ENCODE peak calls at places on chromosomes 3 and 15, in six cellular contexts. D, Q, Z, S, O and J are unnamed samples.

GRCh38 chr15:88748651-88749050 is 54.6 kb upstream of the ACAN start:
- DNase-seq in D (no peak), Q (no peak), Z (no peak), S (no peak), O (no peak), J (no peak)

GRCh38 chr15:32053717-32054116 is 23.4 kb downstream of the CHRNA7 start:
- DNase-seq in D (no peak), Q (no peak), Z (no peak), S (no peak), O (no peak), J (no peak)

GRCh38 chr3:141181191-141181590 is 50.4 kb upstream of the PXYLP1 start:
- DNase-seq in D (no peak), Q (no peak), Z (no peak), S (no peak), O (no peak), J (no peak)

GRCh38 chr3:142354076-142354475 is 93.8 kb downstream of the XRN1 start:
- DNase-seq in D (no peak), Q (no peak), Z (no peak), S (no peak), O (no peak), J (no peak)

GRCh38 chr3:159187232-159187631 is 385.4 kb downstream of the MFSD1 start:
- DNase-seq in D (no peak), Q (no peak), Z (peak), S (no peak), O (no peak), J (no peak)

GRCh38 chr3:167861649-167862048 is 126.1 kb downstream of the SERPINI1 start:
- DNase-seq in D (no peak), Q (no peak), Z (no peak), S (no peak), O (no peak), J (no peak)

GRCh38 chr3:132034486-132035464 is at the start of gene CPNE4:
- DNase-seq in D (peak), Q (peak), Z (peak), S (peak), O (peak), J (peak)

GRCh38 chr3:185983495-185984141 is 45.8 kb upstream of the TRA2B start:
- DNase-seq in D (peak), Q (peak), Z (peak), S (peak), O (peak), J (no peak)

GRCh38 chr15:89628791-89629715 is 26.2 kb downstream of the KIF7 start:
- DNase-seq in D (no peak), Q (no peak), Z (no peak), S (no peak), O (no peak), J (no peak)

GRCh38 chr15:62782100-62782791 is 260.3 kb upstream of the TPM1 start:
- DNase-seq in D (peak), Q (peak), Z (no peak), S (peak), O (peak), J (peak)

GRCh38 chr3:23183731-23184130 is 19.4 kb upstream of the UBE2E2 start:
- DNase-seq in D (peak), Q (no peak), Z (no peak), S (peak), O (peak), J (no peak)

GRCh38 chr3:193344471-193344870 is 34.1 kb downstream of the ATP13A5 start:
- DNase-seq in D (no peak), Q (no peak), Z (no peak), S (no peak), O (no peak), J (no peak)

GRCh38 chr15:72998226-72998625 is 54.0 kb upstream of the NEO1 start:
- DNase-seq in D (no peak), Q (no peak), Z (no peak), S (no peak), O (no peak), J (no peak)

GRCh38 chr3:187125319-187126031 is 13.8 kb downstream of the RPL39L start:
- DNase-seq in D (no peak), Q (no peak), Z (peak), S (no peak), O (no peak), J (no peak)

GRCh38 chr15:39591896-39592315 is 11.0 kb downstream of the THBS1 start:
- DNase-seq in D (no peak), Q (no peak), Z (no peak), S (no peak), O (no peak), J (peak)

GRCh38 chr3:74546426-74546825 is 68.0 kb downstream of the CNTN3 start:
- DNase-seq in D (no peak), Q (no peak), Z (no peak), S (no peak), O (no peak), J (no peak)

GRCh38 chr3:80771085-80771484 is 990.4 kb downstream of the GBE1 start:
- DNase-seq in D (no peak), Q (no peak), Z (no peak), S (no peak), O (no peak), J (no peak)

GRCh38 chr3:46642971-46643370 is 30.6 kb downstream of the FAM240A start:
- DNase-seq in D (no peak), Q (no peak), Z (no peak), S (no peak), O (no peak), J (no peak)

GRCh38 chr3:16370872-16371740 is 106.1 kb downstream of the OXNAD1 start:
- DNase-seq in D (peak), Q (peak), Z (peak), S (no peak), O (no peak), J (no peak)

GRCh38 chr3:127701281-127701792 is 28.6 kb downstream of the ABTB1 start:
- DNase-seq in D (no peak), Q (no peak), Z (no peak), S (no peak), O (no peak), J (no peak)

GRCh38 chr3:30319713-30320112 is 286.7 kb upstream of the TGFBR2 start:
- DNase-seq in D (peak), Q (no peak), Z (no peak), S (peak), O (no peak), J (no peak)

GRCh38 chr3:30600572-30600971 is 5.8 kb upstream of the TGFBR2 start:
- DNase-seq in D (peak), Q (no peak), Z (no peak), S (no peak), O (no peak), J (no peak)

GRCh38 chr3:128698211-128699011 is 27.6 kb upstream of the RAB7A start:
- DNase-seq in D (peak), Q (peak), Z (no peak), S (no peak), O (peak), J (no peak)

GRCh38 chr3:100482181-100482580 is 10.2 kb upstream of the TMEM45A start:
- DNase-seq in D (no peak), Q (no peak), Z (no peak), S (no peak), O (no peak), J (no peak)

GRCh38 chr3:62189376-62189698 is 184.0 kb downstream of the FEZF2 start:
- DNase-seq in D (no peak), Q (no peak), Z (no peak), S (no peak), O (no peak), J (no peak)

GRCh38 chr3:121781611-121782010 is 32.1 kb upstream of the GOLGB1 start:
- DNase-seq in D (no peak), Q (no peak), Z (no peak), S (no peak), O (no peak), J (no peak)

GRCh38 chr3:17466028-17466427 is 276.4 kb downstream of the TBC1D5 start:
- DNase-seq in D (no peak), Q (no peak), Z (no peak), S (no peak), O (no peak), J (no peak)

GRCh38 chr15:80194914-80195313 is 42.1 kb downstream of the FAH start:
- DNase-seq in D (no peak), Q (no peak), Z (no peak), S (no peak), O (no peak), J (no peak)

DNA sequence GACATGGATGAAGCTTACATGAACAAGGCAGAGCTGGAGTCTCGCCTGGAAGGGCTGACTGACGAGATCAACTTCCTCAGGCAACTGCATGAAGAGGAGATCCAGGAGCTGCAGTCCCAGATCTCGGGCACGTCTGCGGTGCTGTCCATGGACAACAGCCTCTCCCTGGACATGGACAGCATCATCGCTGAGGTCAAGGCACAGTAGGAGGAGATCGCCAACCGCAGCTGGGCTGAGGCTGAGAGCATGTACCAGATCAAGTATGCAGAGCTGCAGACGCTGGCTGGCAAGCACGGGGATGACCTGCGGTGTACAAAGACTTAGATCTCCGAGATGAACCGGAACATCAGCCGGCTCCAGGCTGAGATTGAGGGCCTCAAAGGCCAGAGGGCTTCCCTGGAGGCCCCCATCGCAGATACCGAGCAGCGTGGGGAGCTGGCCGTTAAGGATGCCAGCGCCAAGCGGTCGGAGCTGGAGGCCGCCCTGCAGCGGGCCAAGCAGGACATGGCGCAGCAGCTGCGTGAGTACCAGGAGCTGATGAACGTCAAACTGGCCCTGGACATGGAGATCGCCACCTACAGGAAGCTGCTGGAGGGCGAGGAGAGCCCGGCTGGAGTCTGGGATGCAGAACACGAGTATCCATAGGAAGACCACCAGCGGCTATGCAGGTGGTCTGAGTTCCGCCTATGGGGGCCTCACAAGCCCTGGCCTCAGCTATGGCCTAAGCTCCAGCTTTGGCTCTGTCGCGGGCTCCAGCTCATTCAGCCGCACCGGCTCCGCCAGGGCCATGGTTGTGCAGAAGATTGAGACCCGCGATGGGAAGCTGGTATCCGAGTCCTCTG is 77.6 kb downstream of the CLDN11 start:
- DNase-seq in D (no peak), Q (no peak), Z (no peak), S (no peak), O (no peak), J (no peak)
- TF ChIP-seq CTCF in D (no peak), Q (no peak), Z (no peak), S (no peak), O (no peak), J (no peak)

DNA sequence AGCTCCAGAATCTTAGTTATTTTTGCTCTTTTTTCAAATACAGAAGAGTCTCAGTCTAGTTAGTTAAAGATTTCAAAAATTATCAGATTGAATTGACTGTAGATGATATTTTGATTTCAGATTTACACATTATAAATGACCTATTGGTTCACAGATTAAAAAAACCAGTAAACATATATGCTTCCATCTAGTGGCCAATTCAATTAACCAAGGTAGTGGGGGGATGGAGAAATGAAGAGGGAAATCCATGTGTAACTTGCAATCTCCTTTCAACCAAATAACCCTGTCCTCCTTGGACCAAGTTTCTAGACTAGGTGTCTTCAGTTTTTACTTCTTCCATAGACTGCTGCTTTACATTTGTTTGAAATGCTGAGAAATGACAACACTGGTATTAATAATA is 789.8 kb downstream of the ROBO1 start:
- DNase-seq in D (no peak), Q (no peak), Z (no peak), S (peak), O (no peak), J (no peak)
- TF ChIP-seq CTCF in D (no peak), Q (no peak), Z (peak), S (peak), O (no peak), J (peak)

GRCh38 chr15:96893159-96893906 is 562.8 kb downstream of the NR2F2 start:
- DNase-seq in D (peak), Q (no peak), Z (no peak), S (no peak), O (no peak), J (no peak)
- TF ChIP-seq CTCF in D (peak), Q (peak), Z (peak), S (peak), O (no peak), J (no peak)

GRCh38 chr3:41317298-41317697 is 118.0 kb downstream of the CTNNB1 start:
- DNase-seq in D (no peak), Q (no peak), Z (no peak), S (no peak), O (no peak), J (no peak)
- TF ChIP-seq CTCF in D (no peak), Q (no peak), Z (no peak), S (no peak), O (no peak), J (no peak)

DNA sequence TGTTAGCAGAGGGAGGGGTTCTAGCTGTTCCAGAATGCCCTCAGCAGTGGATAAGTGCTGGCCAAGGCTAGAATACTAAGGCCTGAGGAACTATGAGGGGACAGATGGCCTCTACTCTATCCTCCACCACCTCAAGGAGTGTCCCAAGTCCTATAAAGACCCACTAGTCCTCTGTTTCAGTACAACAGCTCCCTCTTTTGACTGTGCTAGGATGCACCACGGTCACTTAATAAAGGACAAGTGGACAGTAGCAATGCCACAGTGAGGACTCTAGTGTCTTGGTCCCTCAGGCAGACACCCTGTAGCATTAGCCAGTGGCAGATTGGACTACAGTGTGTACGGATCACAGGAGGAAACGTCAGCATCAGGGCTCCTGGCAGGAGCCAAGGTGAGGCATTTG is 171.8 kb upstream of the PROK2 start:
- DNase-seq in D (no peak), Q (no peak), Z (no peak), S (no peak), O (no peak), J (no peak)
- TF ChIP-seq CTCF in D (no peak), Q (no peak), Z (no peak), S (peak), O (no peak), J (no peak)

GRCh38 chr3:27072943-27073725 is 296.0 kb downstream of the NEK10 start:
- DNase-seq in D (no peak), Q (no peak), Z (no peak), S (no peak), O (no peak), J (no peak)
- TF ChIP-seq CTCF in D (no peak), Q (no peak), Z (no peak), S (no peak), O (no peak), J (no peak)

DNA sequence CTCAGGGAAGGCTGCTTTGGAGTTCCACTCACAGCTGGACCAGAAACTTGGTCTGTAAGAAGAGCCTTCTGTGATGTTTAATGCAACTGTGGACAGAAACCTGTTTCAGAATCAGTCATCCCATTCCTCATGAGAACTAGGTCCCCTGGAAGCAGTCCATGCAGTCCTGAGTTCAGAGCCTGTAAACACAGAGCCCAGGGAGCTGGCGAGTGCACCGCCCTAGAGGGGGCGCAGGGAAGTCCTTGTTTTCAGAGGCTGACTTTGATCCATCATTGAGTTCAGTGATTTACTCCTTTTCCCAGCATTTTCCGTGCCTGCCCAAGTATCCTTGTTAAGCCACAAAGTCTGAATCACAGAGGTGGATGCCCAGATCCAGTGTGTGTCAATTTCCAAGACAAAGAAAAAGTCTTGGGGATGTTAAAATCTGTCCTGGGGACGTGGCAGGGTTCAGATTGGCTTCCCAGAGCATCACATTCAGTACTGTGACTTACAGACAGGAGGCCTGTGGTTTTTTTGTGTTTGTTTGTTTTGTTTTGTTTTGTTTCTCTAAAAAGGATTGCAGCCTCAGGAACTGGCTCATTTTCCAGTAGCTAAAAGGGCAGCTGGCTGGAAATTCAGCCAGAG is 9.8 kb upstream of the TXNRD3 start:
- DNase-seq in D (no peak), Q (no peak), Z (no peak), S (peak), O (no peak), J (no peak)
- TF ChIP-seq CTCF in D (no peak), Q (no peak), Z (no peak), S (peak), O (no peak), J (peak)

GRCh38 chr3:14803101-14803980 is 15.4 kb upstream of the FGD5 start:
- DNase-seq in D (no peak), Q (no peak), Z (no peak), S (peak), O (no peak), J (no peak)

GRCh38 chr3:14801668-14802067 is 17.1 kb upstream of the FGD5 start:
- DNase-seq in D (no peak), Q (no peak), Z (no peak), S (no peak), O (no peak), J (no peak)

GRCh38 chr3:14799146-14799545 is 19.6 kb upstream of the FGD5 start:
- DNase-seq in D (no peak), Q (no peak), Z (no peak), S (no peak), O (no peak), J (no peak)

GRCh38 chr3:14802332-14802731 is 16.4 kb upstream of the FGD5 start:
- DNase-seq in D (no peak), Q (no peak), Z (no peak), S (peak), O (no peak), J (no peak)

GRCh38 chr3:14801031-14801430 is 17.7 kb upstream of the FGD5 start:
- DNase-seq in D (no peak), Q (no peak), Z (no peak), S (no peak), O (no peak), J (no peak)
- TF ChIP-seq CTCF in D (no peak), Q (no peak), Z (no peak), S (no peak), O (no peak), J (no peak)

GRCh38 chr3:109411547-109411946 is 74.2 kb upstream of the DPPA4 start:
- DNase-seq in D (no peak), Q (no peak), Z (no peak), S (no peak), O (no peak), J (no peak)

GRCh38 chr3:109413049-109413448 is 75.7 kb upstream of the DPPA4 start:
- DNase-seq in D (no peak), Q (no peak), Z (no peak), S (no peak), O (no peak), J (no peak)
- TF ChIP-seq CTCF in D (no peak), Q (no peak), Z (no peak), S (no peak), O (no peak), J (no peak)

DNA sequence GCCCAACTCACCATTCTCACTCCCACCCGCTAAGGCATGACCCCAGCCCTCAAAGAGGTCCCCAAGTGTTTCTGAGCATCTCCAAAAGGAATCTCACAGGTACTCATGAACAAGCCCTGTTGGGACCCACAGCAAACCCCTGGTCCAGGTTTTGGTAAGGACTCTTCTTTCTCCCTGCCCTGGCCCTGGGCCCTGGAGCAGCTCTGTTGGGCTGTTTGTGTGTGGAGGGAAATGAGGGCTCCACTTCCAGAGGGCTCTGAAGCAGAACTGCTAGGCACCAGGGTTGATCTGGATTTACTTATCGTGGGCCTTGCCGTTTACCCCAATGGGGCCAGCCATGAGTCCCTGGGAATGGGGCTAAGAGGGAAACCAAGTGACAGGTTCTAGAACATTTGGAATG is 92.9 kb downstream of the TLE3 start:
- DNase-seq in D (no peak), Q (no peak), Z (no peak), S (no peak), O (no peak), J (no peak)
- TF ChIP-seq CTCF in D (no peak), Q (no peak), Z (no peak), S (no peak), O (no peak), J (no peak)